ENCODE peak calls at places on chromosomes 7 and 10, in eight cellular contexts. R, U, I, W, F, Y, G and Q are unnamed samples.

GRCh38 chr10:49817845-49818244 is 55.7 kb upstream of the OGDHL start:
- DNase-seq in R (no peak), U (no peak), I (no peak), W (no peak), F (no peak), Y (no peak), G (no peak), Q (no peak)

GRCh38 chr10:110829721-110830410 is 41.9 kb upstream of the PDCD4 start:
- DNase-seq in R (no peak), U (no peak), I (no peak), W (no peak), F (no peak), Y (no peak), G (no peak), Q (no peak)

GRCh38 chr7:139730746-139731612 is 46.8 kb downstream of the HIPK2 start:
- DNase-seq in R (no peak), U (no peak), I (no peak), W (no peak), F (peak), Y (no peak), G (no peak), Q (no peak)

GRCh38 chr7:149828357-149829309 is 9.5 kb upstream of the ZNF862 start:
- DNase-seq in R (no peak), U (peak), I (no peak), W (no peak), F (no peak), Y (no peak), G (no peak), Q (no peak)

GRCh38 chr7:127588697-127589482 is 679 bp downstream of the ARF5 start:
- DNase-seq in R (no peak), U (peak), I (no peak), W (peak), F (peak), Y (peak), G (peak), Q (peak)

GRCh38 chr7:135390829-135391228 is 119.1 kb downstream of the CNOT4 start:
- DNase-seq in R (no peak), U (no peak), I (no peak), W (no peak), F (peak), Y (peak), G (no peak), Q (no peak)

GRCh38 chr7:47225387-47226170 is 356.3 kb downstream of the TNS3 start:
- DNase-seq in R (no peak), U (no peak), I (no peak), W (no peak), F (no peak), Y (no peak), G (no peak), Q (no peak)

GRCh38 chr7:142602756-142603155 is 146.5 kb upstream of the PRSS1 start:
- DNase-seq in R (no peak), U (no peak), I (no peak), W (no peak), F (no peak), Y (no peak), G (no peak), Q (peak)

GRCh38 chr10:102243304-102243703 is 2.0 kb upstream of the PITX3 start:
- DNase-seq in R (no peak), U (no peak), I (no peak), W (no peak), F (no peak), Y (no peak), G (no peak), Q (no peak)

GRCh38 chr7:94052398-94053180 is 48.4 kb upstream of the BET1 start:
- DNase-seq in R (no peak), U (no peak), I (no peak), W (no peak), F (no peak), Y (no peak), G (no peak), Q (no peak)

GRCh38 chr7:43212921-43213320 is 100.5 kb downstream of the HECW1 start:
- DNase-seq in R (no peak), U (no peak), I (no peak), W (no peak), F (no peak), Y (no peak), G (no peak), Q (no peak)

GRCh38 chr10:129031233-129032150 is 435.5 kb upstream of the MGMT start:
- DNase-seq in R (no peak), U (peak), I (no peak), W (peak), F (peak), Y (peak), G (peak), Q (peak)

GRCh38 chr10:1522237-1522636 is 215.1 kb downstream of the ADARB2 start:
- DNase-seq in R (no peak), U (no peak), I (no peak), W (no peak), F (no peak), Y (no peak), G (no peak), Q (no peak)

GRCh38 chr10:77377678-77378352 is 259.8 kb downstream of the KCNMA1 start:
- DNase-seq in R (no peak), U (no peak), I (no peak), W (no peak), F (no peak), Y (no peak), G (no peak), Q (no peak)

GRCh38 chr7:83161851-83162401 is 758 bp downstream of the PCLO start:
- DNase-seq in R (no peak), U (no peak), I (no peak), W (no peak), F (no peak), Y (peak), G (no peak), Q (no peak)

GRCh38 chr7:87151701-87152111 is 547 bp upstream of the DMTF1 start:
- DNase-seq in R (no peak), U (no peak), I (no peak), W (no peak), F (no peak), Y (no peak), G (no peak), Q (no peak)

GRCh38 chr7:17674166-17674955 is 265.9 kb downstream of the SNX13 start:
- DNase-seq in R (no peak), U (no peak), I (no peak), W (no peak), F (no peak), Y (no peak), G (no peak), Q (no peak)

GRCh38 chr7:151173386-151174245 is 6.1 kb upstream of the GBX1 start:
- DNase-seq in R (no peak), U (peak), I (no peak), W (no peak), F (no peak), Y (no peak), G (no peak), Q (no peak)

GRCh38 chr7:38795596-38795995 is 113.4 kb downstream of the VPS41 start:
- DNase-seq in R (no peak), U (no peak), I (no peak), W (no peak), F (no peak), Y (no peak), G (no peak), Q (no peak)

GRCh38 chr10:102140218-102140617 is 7.4 kb downstream of the PPRC1 start:
- DNase-seq in R (no peak), U (peak), I (no peak), W (no peak), F (no peak), Y (no peak), G (no peak), Q (no peak)

GRCh38 chr7:97014145-97014544 is 8.8 kb downstream of the DLX6 start:
- DNase-seq in R (no peak), U (no peak), I (no peak), W (no peak), F (no peak), Y (peak), G (no peak), Q (no peak)

GRCh38 chr10:35423505-35424306 is 87.4 kb downstream of the CCNY start:
- DNase-seq in R (no peak), U (no peak), I (no peak), W (no peak), F (no peak), Y (no peak), G (no peak), Q (no peak)

GRCh38 chr7:17773289-17773626 is 167.0 kb downstream of the SNX13 start:
- DNase-seq in R (no peak), U (no peak), I (no peak), W (no peak), F (no peak), Y (no peak), G (no peak), Q (no peak)

GRCh38 chr10:5911670-5912069 is 21.6 kb downstream of the FBH1 start:
- DNase-seq in R (no peak), U (no peak), I (no peak), W (no peak), F (no peak), Y (no peak), G (no peak), Q (no peak)

GRCh38 chr7:134462337-134462925 is 3.5 kb upstream of the AKR1B1 start:
- DNase-seq in R (no peak), U (no peak), I (no peak), W (no peak), F (no peak), Y (no peak), G (no peak), Q (no peak)

GRCh38 chr7:26550492-26550891 is 258.8 kb downstream of the SNX10 start:
- DNase-seq in R (no peak), U (no peak), I (no peak), W (no peak), F (no peak), Y (no peak), G (no peak), Q (no peak)

GRCh38 chr10:132939957-132940790 is 2.2 kb downstream of the CFAP46 start:
- DNase-seq in R (peak), U (peak), I (peak), W (peak), F (no peak), Y (no peak), G (no peak), Q (peak)

GRCh38 chr7:72326365-72326764 is 85.8 kb downstream of the CALN1 start:
- DNase-seq in R (no peak), U (no peak), I (no peak), W (no peak), F (no peak), Y (no peak), G (no peak), Q (no peak)

GRCh38 chr10:109996225-109996624 is 11.6 kb upstream of the ADD3 start:
- DNase-seq in R (no peak), U (no peak), I (no peak), W (no peak), F (no peak), Y (no peak), G (no peak), Q (no peak)

GRCh38 chr10:121662945-121663917 is 65.0 kb upstream of the FGFR2 start:
- DNase-seq in R (no peak), U (peak), I (no peak), W (peak), F (no peak), Y (no peak), G (no peak), Q (peak)

GRCh38 chr7:38757946-38758345 is 126.8 kb upstream of the AMPH start:
- DNase-seq in R (no peak), U (no peak), I (no peak), W (no peak), F (no peak), Y (no peak), G (no peak), Q (no peak)